ENCODE peak calls at places on chromosomes 11 and 22, in six cellular contexts. Z is K562, J is A549, C is endothelial cell of umbilical vein, O is GM12878, H is HepG2. B is an unnamed sample.
A peak's percentile ranks its signal among the peaks of the same experiment; 100 is the strongest.

GRCh38 chr11:16788141-16789060 is 50.0 kb downstream of the C11orf58 start:
- DNase-seq in Z (peak; percentile 82), J (peak; percentile 70), C (peak; percentile 81), O (no peak), H (peak; percentile 49), B (peak; percentile 65)

GRCh38 chr11:72746821-72747220 is 5.4 kb downstream of the ARAP1 start:
- DNase-seq in Z (no peak), J (no peak), C (no peak), O (no peak), H (no peak), B (no peak)

GRCh38 chr11:13110929-13111812 is 102.1 kb downstream of the RASSF10 start:
- DNase-seq in Z (peak; percentile 63), J (peak; percentile 64), C (peak; percentile 95), O (no peak), H (no peak), B (no peak)

GRCh38 chr22:23393721-23394320 is 186.3 kb downstream of the IGLL1 start:
- DNase-seq in Z (no peak), J (no peak), C (no peak), O (no peak), H (no peak), B (no peak)

GRCh38 chr11:11960687-11961086 is 47.7 kb downstream of the DKK3 start:
- DNase-seq in Z (no peak), J (no peak), C (no peak), O (no peak), H (no peak), B (no peak)

GRCh38 chr11:111520565-111520964 is 6.0 kb downstream of the HOATZ start:
- DNase-seq in Z (no peak), J (no peak), C (no peak), O (no peak), H (no peak), B (no peak)

GRCh38 chr11:78812513-78813293 is 238.0 kb upstream of the NARS2 start:
- DNase-seq in Z (no peak), J (no peak), C (no peak), O (no peak), H (no peak), B (no peak)

GRCh38 chr11:70537576-70538571 is 139.5 kb downstream of the CTTN start:
- DNase-seq in Z (no peak), J (no peak), C (no peak), O (no peak), H (no peak), B (no peak)

GRCh38 chr11:86418929-86419328 is 44.2 kb downstream of the CCDC81 start:
- DNase-seq in Z (no peak), J (peak; percentile 17), C (peak; percentile 11), O (no peak), H (no peak), B (peak; percentile 16)

GRCh38 chr11:34425863-34426262 is 12.9 kb upstream of the CAT start:
- DNase-seq in Z (no peak), J (no peak), C (no peak), O (no peak), H (no peak), B (peak; percentile 95)

GRCh38 chr11:69261116-69261515 is 32.8 kb upstream of the MYEOV start:
- DNase-seq in Z (no peak), J (no peak), C (no peak), O (no peak), H (peak; percentile 47), B (no peak)

GRCh38 chr11:62816567-62816966 is 11.3 kb upstream of the NXF1 start:
- DNase-seq in Z (no peak), J (no peak), C (no peak), O (no peak), H (no peak), B (peak; percentile 63)

GRCh38 chr22:35431483-35432205 is 31.7 kb downstream of the MCM5 start:
- DNase-seq in Z (no peak), J (no peak), C (no peak), O (no peak), H (no peak), B (no peak)

GRCh38 chr22:49881856-49882255 is 28.2 kb downstream of the ZBED4 start:
- DNase-seq in Z (no peak), J (no peak), C (no peak), O (peak; percentile 36), H (no peak), B (no peak)

GRCh38 chr11:78228467-78228866 is 39.7 kb downstream of the USP35 start:
- DNase-seq in Z (peak; percentile 62), J (peak; percentile 60), C (peak; percentile 82), O (peak; percentile 51), H (peak; percentile 65), B (peak; percentile 79)

GRCh38 chr11:17183836-17184235 is 23.9 kb downstream of the PIK3C2A start:
- DNase-seq in Z (no peak), J (no peak), C (no peak), O (no peak), H (no peak), B (no peak)

GRCh38 chr11:88175707-88176066 is 444 bp upstream of the RAB38 start:
- DNase-seq in Z (no peak), J (no peak), C (peak; percentile 17), O (no peak), H (no peak), B (no peak)

GRCh38 chr11:1938343-1939005 is 8.7 kb upstream of the MRPL23 start:
- DNase-seq in Z (no peak), J (no peak), C (no peak), O (no peak), H (no peak), B (no peak)

GRCh38 chr11:126963603-126964353 is 36.8 kb downstream of the KIRREL3 start:
- DNase-seq in Z (no peak), J (peak; percentile 88), C (no peak), O (no peak), H (no peak), B (no peak)

GRCh38 chr22:37019309-37020191 is at the start of the genes MPST and TST:
- DNase-seq in Z (peak; percentile 81), J (peak; percentile 63), C (peak; percentile 69), O (no peak), H (peak; percentile 62), B (peak; percentile 87)

GRCh38 chr11:122804161-122804560 is 34.1 kb upstream of the CRTAM start:
- DNase-seq in Z (no peak), J (no peak), C (no peak), O (no peak), H (no peak), B (no peak)

GRCh38 chr22:44329179-44329796 is 16.5 kb upstream of the SHISAL1 start:
- DNase-seq in Z (no peak), J (no peak), C (no peak), O (peak; percentile 32), H (no peak), B (peak; percentile 63)
- TF ChIP-seq MAX in Z (no peak), J (no peak), C (no peak), O (no peak), H (no peak), B (no peak)

GRCh38 chr22:41911292-41911611 is 3.6 kb downstream of the SHISA8 start:
- DNase-seq in Z (no peak), J (no peak), C (no peak), O (no peak), H (no peak), B (no peak)

GRCh38 chr22:41910599-41911291 is 4.1 kb downstream of the SHISA8 start:
- DNase-seq in Z (no peak), J (no peak), C (no peak), O (no peak), H (no peak), B (no peak)

GRCh38 chr22:41909290-41910049 is 5.4 kb downstream of the SHISA8 start:
- DNase-seq in Z (no peak), J (no peak), C (no peak), O (no peak), H (no peak), B (no peak)

GRCh38 chr22:41908409-41909289 is 6.2 kb downstream of the SHISA8 start:
- DNase-seq in Z (no peak), J (no peak), C (no peak), O (no peak), H (no peak), B (no peak)

DNA sequence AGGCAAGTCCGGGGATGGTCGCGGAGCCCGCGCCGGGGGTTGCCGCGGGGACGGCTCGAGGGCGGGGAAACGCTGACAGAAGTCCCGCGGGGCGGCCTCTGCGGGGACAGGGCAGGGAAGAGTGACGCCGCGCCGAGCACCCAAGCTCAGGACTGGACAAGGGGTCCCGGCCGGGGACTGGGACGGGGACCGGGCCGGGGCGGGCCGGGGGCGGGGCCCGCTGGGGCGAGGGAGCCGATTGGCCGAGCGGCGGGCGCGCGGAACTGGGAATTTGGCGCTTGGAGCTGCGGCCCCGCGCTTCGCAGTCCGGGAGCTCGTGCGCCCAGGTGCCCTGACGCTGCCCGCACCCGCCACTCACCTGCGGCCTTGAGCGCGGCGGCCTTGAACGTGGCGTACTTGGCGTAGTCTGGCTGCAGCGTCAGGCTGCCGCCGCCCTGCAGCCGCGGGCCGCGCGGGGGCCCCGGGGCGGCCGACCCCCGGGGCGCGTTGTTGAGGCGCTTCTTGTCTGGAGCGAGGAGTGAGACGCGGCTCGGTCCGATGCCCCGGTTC is 4.8 kb downstream of the SHISA8 start:
- DNase-seq in Z (no peak), J (no peak), C (no peak), O (no peak), H (no peak), B (no peak)
- TF ChIP-seq MYC in Z (no peak), J (no peak), C (no peak), O (no peak), H (no peak), B (no peak)

GRCh38 chr11:47786373-47786772 is 19.2 kb upstream of the FNBP4 start:
- DNase-seq in Z (peak; percentile 19), J (no peak), C (no peak), O (no peak), H (no peak), B (no peak)
- TF ChIP-seq MAX in Z (no peak), J (no peak), C (no peak), O (no peak), H (no peak), B (no peak)

DNA sequence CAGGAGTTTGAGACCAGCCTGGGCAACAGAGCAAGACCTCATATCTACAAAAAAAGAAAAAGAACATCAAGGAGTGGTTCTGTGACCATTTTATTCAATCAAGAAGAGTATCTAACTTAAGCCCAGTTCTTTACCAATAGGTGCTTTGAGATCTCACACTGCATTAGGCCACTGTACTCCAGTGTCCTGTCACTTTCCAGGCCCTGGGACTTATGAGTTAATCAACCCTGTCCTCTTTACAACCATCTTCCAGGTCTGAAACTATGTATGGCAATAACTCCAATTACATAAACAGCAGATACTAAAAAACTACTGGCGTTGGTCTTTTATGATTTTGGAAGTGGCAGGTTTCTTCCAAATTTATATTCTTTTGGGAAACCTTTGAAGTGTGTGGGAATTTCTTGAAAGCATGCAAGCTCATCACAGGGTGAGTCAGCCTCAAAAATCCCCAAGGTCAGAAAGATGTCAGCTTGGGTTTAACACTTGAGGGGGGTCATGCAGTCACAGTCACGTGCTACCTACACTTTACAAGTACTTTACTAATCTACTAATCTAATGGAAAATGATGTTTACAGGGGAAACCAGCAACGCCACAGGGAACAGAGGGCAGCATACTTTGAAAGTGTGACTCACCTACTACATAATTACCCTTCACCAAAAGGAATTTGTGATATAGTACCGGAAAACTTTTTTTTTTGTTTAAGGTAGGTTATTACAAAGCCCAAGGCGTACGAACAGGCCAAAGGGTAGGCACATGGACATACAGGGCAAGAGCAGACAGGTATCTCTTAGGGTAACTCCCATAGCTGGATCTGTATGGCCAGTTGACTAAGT is 15.6 kb downstream of the PISD start:
- DNase-seq in Z (no peak), J (peak; percentile 59), C (peak; percentile 96), O (no peak), H (peak; percentile 87), B (no peak)
- TF ChIP-seq MYC in Z (no peak), J (no peak), C (no peak), O (no peak), H (no peak), B (no peak)

B was measured in NB4.